ENCODE peak calls at places on chromosomes 7 and 10, in eight cellular contexts. L is HCT116, E is Panc1, T is upper lobe of left lung, B is GM12878, I is HepG2, J is K562, Z is GM23338. R is an unnamed sample.
A peak's percentile ranks its signal among the peaks of the same experiment; 100 is the strongest.

GRCh38 chr10:100043344-100043743 is 33.6 kb upstream of the DNMBP start:
- ATAC-seq in B (peak; percentile 18), E (no peak), L (peak; percentile 61), T (no peak), J (no peak), Z (no peak), I (no peak), R (no peak)

GRCh38 chr10:130954326-130954905 is 357.1 kb downstream of the TCERG1L start:
- ATAC-seq in Z (no peak), L (no peak), B (no peak), I (no peak), J (no peak), E (no peak), T (no peak), R (no peak)

GRCh38 chr7:47381132-47381495 is 200.8 kb downstream of the TNS3 start:
- ATAC-seq in L (no peak), E (no peak), J (no peak), I (peak; percentile 45), B (no peak), T (no peak), Z (no peak), R (no peak)

GRCh38 chr10:127024655-127025054 is 119.4 kb downstream of the DOCK1 start:
- ATAC-seq in Z (no peak), E (no peak), B (no peak), L (no peak), T (peak; percentile 43), I (no peak), J (no peak), R (peak; percentile 93)

GRCh38 chr10:91340613-91341362 is 69.4 kb upstream of the HECTD2 start:
- ATAC-seq in B (peak; percentile 31), T (peak; percentile 93), L (no peak), Z (no peak), E (peak; percentile 60), I (no peak), J (no peak), R (no peak)

GRCh38 chr10:51369903-51370302 is 295.6 kb downstream of the PRKG1 start:
- ATAC-seq in T (no peak), J (no peak), L (no peak), Z (peak; percentile 73), E (no peak), B (no peak), I (no peak), R (no peak)

GRCh38 chr7:29091121-29091601 is 55.2 kb downstream of the CPVL start:
- ATAC-seq in L (no peak), I (no peak), T (peak; percentile 62), J (no peak), B (peak; percentile 17), E (peak; percentile 48), Z (peak; percentile 84), R (peak; percentile 48)

GRCh38 chr10:22551966-22552365 is 162.4 kb downstream of the PIP4K2A start:
- ATAC-seq in B (no peak), Z (no peak), E (no peak), J (no peak), T (no peak), I (no peak), L (no peak), R (no peak)

GRCh38 chr10:62116896-62117295 is 151.7 kb downstream of the RTKN2 start:
- ATAC-seq in B (no peak), Z (no peak), L (no peak), T (no peak), J (no peak), I (no peak), E (no peak), R (no peak)

GRCh38 chr7:4220011-4220410 is 462.1 kb upstream of the FOXK1 start:
- ATAC-seq in B (no peak), I (no peak), L (no peak), T (no peak), J (no peak), E (no peak), Z (no peak), R (no peak)

GRCh38 chr10:93280121-93280698 is 201.9 kb downstream of the MYOF start:
- ATAC-seq in B (no peak), T (no peak), Z (peak; percentile 67), I (no peak), L (no peak), E (no peak), J (no peak), R (no peak)

GRCh38 chr7:27759491-27759890 is 19.5 kb downstream of the TAX1BP1 start:
- ATAC-seq in L (no peak), Z (no peak), I (no peak), J (no peak), T (no peak), B (no peak), E (no peak), R (no peak)

GRCh38 chr10:50294582-50294981 is 43.3 kb upstream of the ASAH2 start:
- ATAC-seq in Z (no peak), E (no peak), T (no peak), J (peak; percentile 20), I (peak; percentile 59), L (no peak), B (peak; percentile 18), R (no peak)

GRCh38 chr10:69345402-69345801 is 67.1 kb downstream of the HK1 start:
- ATAC-seq in Z (peak; percentile 89), J (no peak), E (no peak), L (no peak), I (no peak), T (peak; percentile 2), B (no peak), R (no peak)

GRCh38 chr7:2521952-2522591 is 2.5 kb downstream of the LFNG start:
- ATAC-seq in E (no peak), J (no peak), B (peak; percentile 71), I (peak; percentile 6), T (no peak), L (no peak), Z (no peak), R (no peak)

GRCh38 chr10:124132306-124132705 is 38.9 kb upstream of the CHST15 start:
- ATAC-seq in I (no peak), T (no peak), J (no peak), B (no peak), L (no peak), E (no peak), Z (peak; percentile 47), R (no peak)

GRCh38 chr7:128084896-128085608 is 53.8 kb upstream of the LRRC4 start:
- ATAC-seq in B (no peak), Z (no peak), L (no peak), I (no peak), T (peak; percentile 9), E (no peak), J (no peak), R (no peak)

GRCh38 chr10:93436577-93436976 is 45.6 kb downstream of the MYOF start:
- ATAC-seq in I (no peak), Z (no peak), T (peak; percentile 86), B (no peak), E (no peak), J (no peak), L (no peak), R (peak; percentile 73)

GRCh38 chr10:33542747-33543505 is 208.5 kb upstream of the NRP1 start:
- ATAC-seq in L (no peak), E (no peak), J (no peak), T (no peak), B (no peak), I (no peak), Z (no peak), R (no peak)

GRCh38 chr10:33552290-33552689 is 217.8 kb upstream of the NRP1 start:
- ATAC-seq in T (no peak), E (no peak), L (no peak), B (no peak), J (no peak), I (no peak), Z (no peak), R (no peak)

GRCh38 chr10:33546031-33546430 is 211.6 kb upstream of the NRP1 start:
- ATAC-seq in J (no peak), T (no peak), E (no peak), B (no peak), I (no peak), Z (no peak), L (no peak), R (no peak)

DNA sequence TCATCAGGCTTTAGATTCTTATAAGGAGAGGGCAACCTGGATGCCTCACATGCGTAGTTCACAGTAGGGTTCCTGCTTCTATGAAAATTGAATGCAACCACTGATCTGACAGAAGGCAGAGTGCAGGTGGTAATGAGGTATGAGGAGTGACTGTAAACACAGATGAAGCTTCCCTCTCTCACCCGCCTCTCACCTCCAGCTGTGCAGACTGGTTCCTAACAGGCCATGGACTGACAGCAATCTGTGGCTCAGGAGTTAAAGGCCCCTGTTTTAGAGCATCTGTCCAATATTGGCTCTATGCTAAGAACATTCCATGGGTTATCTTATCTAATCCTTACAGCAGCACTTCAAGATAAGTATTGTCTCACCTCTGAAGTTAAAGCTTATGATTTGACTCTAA is 213.5 kb upstream of the NRP1 start:
- ATAC-seq in L (no peak), T (no peak), E (no peak), B (no peak), J (no peak), I (no peak), Z (no peak), R (no peak)
- TF ChIP-seq POLR2AphosphoS5 in L (no peak), T (no peak), E (no peak), B (no peak), J (no peak), I (no peak), Z (no peak), R (no peak)

GRCh38 chr10:43065761-43066160 is 11.1 kb upstream of the RET start:
- ATAC-seq in T (no peak), E (no peak), Z (no peak), B (no peak), I (no peak), J (no peak), L (no peak), R (no peak)
- H3K4me1 ChIP-seq in T (no peaks in the 10 kb centered on the region), E (peaks cover 7% of the 10 kb centered on the region), Z (no peaks in the 10 kb centered on the region), B (no peaks in the 10 kb centered on the region), I (peaks cover 5% of the 10 kb centered on the region), J (peaks cover 3% of the 10 kb centered on the region), L (no peaks in the 10 kb centered on the region), R (peaks cover 7% of the 10 kb centered on the region)

GRCh38 chr7:37986780-37987380 is 66.4 kb downstream of the EPDR1 start:
- ATAC-seq in J (no peak), L (no peak), T (peak; percentile 84), Z (peak; percentile 72), E (no peak), B (no peak), I (no peak), R (no peak)

GRCh38 chr7:37984775-37985390 is 64.4 kb downstream of the EPDR1 start:
- ATAC-seq in B (no peak), J (no peak), I (no peak), E (no peak), T (peak; percentile 38), L (no peak), Z (no peak), R (no peak)

GRCh38 chr7:37990337-37990736 is 69.9 kb downstream of the EPDR1 start:
- ATAC-seq in E (no peak), J (no peak), B (no peak), L (no peak), Z (no peak), T (no peak), I (no peak), R (no peak)

GRCh38 chr7:37988721-37989650 is 68.5 kb downstream of the EPDR1 start:
- ATAC-seq in Z (no peak), B (no peak), L (no peak), J (no peak), E (no peak), T (no peak), I (no peak), R (no peak)

GRCh38 chr7:37987732-37988131 is 67.3 kb downstream of the EPDR1 start:
- ATAC-seq in B (peak; percentile 36), T (peak; percentile 80), L (no peak), J (peak; percentile 39), Z (no peak), I (no peak), E (no peak), R (peak; percentile 39)
- TF ChIP-seq POLR2AphosphoS5 in B (no peak), T (no peak), L (no peak), J (no peak), Z (no peak), I (no peak), E (no peak), R (no peak)

GRCh38 chr7:137989590-137989989 is 12.3 kb downstream of the CREB3L2 start:
- ATAC-seq in J (no peak), I (no peak), E (no peak), T (no peak), B (no peak), Z (no peak), L (no peak), R (no peak)
- H3K4me1 ChIP-seq in J (peaks cover 50% of the 10 kb centered on the region), I (peaks cover 100% of the 10 kb centered on the region), E (no peaks in the 10 kb centered on the region), T (peaks cover 35% of the 10 kb centered on the region), B (peaks cover 73% of the 10 kb centered on the region), Z (peaks cover 41% of the 10 kb centered on the region), L (no peaks in the 10 kb centered on the region), R (peaks cover 99% of the 10 kb centered on the region)